ENCODE peak calls at places on chromosome 11, in four cellular contexts. W is MM.1S, I is trophoblast cell, R is IMR-90. V is an unnamed sample.

GRCh38 chr11:108593214-108593909 is at the start of gene EXPH5:
- DNase-seq in W (peak; percentile 99), I (peak; percentile 93), R (peak; percentile 26), V (peak; percentile 98)

GRCh38 chr11:35541621-35542375 is 16.4 kb upstream of the PAMR1 start:
- DNase-seq in W (no peak), I (peak; percentile 30), R (peak; percentile 93), V (no peak)

GRCh38 chr11:73311394-73311869 is 3.4 kb downstream of the ARHGEF17 start:
- DNase-seq in W (no peak), I (no peak), R (no peak), V (no peak)

GRCh38 chr11:110031171-110031570 is 62.0 kb upstream of the ZC3H12C start:
- DNase-seq in W (no peak), I (no peak), R (peak; percentile 10), V (no peak)

GRCh38 chr11:86043765-86044534 is 24.9 kb downstream of the PICALM start:
- DNase-seq in W (no peak), I (no peak), R (no peak), V (no peak)

GRCh38 chr11:119306373-119306890 is 10.5 kb downstream of the MCAM start:
- DNase-seq in W (no peak), I (no peak), R (peak; percentile 42), V (no peak)

GRCh38 chr11:27242591-27242990 is 120.4 kb downstream of the CCDC34 start:
- DNase-seq in W (peak; percentile 82), I (no peak), R (peak; percentile 46), V (peak; percentile 52)

GRCh38 chr11:110526323-110526722 is 96.6 kb downstream of the FDX1 start:
- DNase-seq in W (peak; percentile 59), I (no peak), R (no peak), V (peak; percentile 65)

GRCh38 chr11:46554205-46555162 is 39.3 kb downstream of the AMBRA1 start:
- DNase-seq in W (no peak), I (no peak), R (peak; percentile 80), V (peak; percentile 84)

GRCh38 chr11:64457416-64458010 is 98.6 kb downstream of the RPS6KA4 start:
- DNase-seq in W (no peak), I (no peak), R (no peak), V (no peak)

GRCh38 chr11:31218847-31219246 is 150.7 kb downstream of the DCDC1 start:
- DNase-seq in W (no peak), I (no peak), R (no peak), V (peak; percentile 73)

GRCh38 chr11:19817265-19817851 is 104.7 kb downstream of the NAV2 start:
- DNase-seq in W (no peak), I (no peak), R (no peak), V (no peak)

GRCh38 chr11:132972565-132972964 is 559.7 kb downstream of the OPCML start:
- DNase-seq in W (no peak), I (no peak), R (no peak), V (no peak)

GRCh38 chr11:45159781-45160365 is 13.4 kb downstream of the PRDM11 start:
- DNase-seq in W (no peak), I (no peak), R (no peak), V (no peak)

GRCh38 chr11:45162064-45162375 is 15.6 kb downstream of the PRDM11 start:
- DNase-seq in W (no peak), I (no peak), R (no peak), V (no peak)

GRCh38 chr11:45158891-45159605 is 12.6 kb downstream of the PRDM11 start:
- DNase-seq in W (no peak), I (no peak), R (no peak), V (no peak)

GRCh38 chr11:45162916-45163879 is 16.8 kb downstream of the PRDM11 start:
- DNase-seq in W (no peak), I (no peak), R (no peak), V (no peak)

GRCh38 chr11:45161252-45162063 is 15.0 kb downstream of the PRDM11 start:
- DNase-seq in W (no peak), I (no peak), R (no peak), V (no peak)
- H3K9ac ChIP-seq in W (no peak overlapping the region), I (no peak overlapping the region), R (no peak overlapping the region), V (no peak overlapping the region)

GRCh38 chr11:34335331-34335730 is 22.5 kb downstream of the ABTB2 start:
- DNase-seq in W (no peak), I (no peak), R (no peak), V (no peak)
- H3K4me3 ChIP-seq in W (no peak overlapping the region), I (no peak overlapping the region), R (no peak overlapping the region), V (no peak overlapping the region)

DNA sequence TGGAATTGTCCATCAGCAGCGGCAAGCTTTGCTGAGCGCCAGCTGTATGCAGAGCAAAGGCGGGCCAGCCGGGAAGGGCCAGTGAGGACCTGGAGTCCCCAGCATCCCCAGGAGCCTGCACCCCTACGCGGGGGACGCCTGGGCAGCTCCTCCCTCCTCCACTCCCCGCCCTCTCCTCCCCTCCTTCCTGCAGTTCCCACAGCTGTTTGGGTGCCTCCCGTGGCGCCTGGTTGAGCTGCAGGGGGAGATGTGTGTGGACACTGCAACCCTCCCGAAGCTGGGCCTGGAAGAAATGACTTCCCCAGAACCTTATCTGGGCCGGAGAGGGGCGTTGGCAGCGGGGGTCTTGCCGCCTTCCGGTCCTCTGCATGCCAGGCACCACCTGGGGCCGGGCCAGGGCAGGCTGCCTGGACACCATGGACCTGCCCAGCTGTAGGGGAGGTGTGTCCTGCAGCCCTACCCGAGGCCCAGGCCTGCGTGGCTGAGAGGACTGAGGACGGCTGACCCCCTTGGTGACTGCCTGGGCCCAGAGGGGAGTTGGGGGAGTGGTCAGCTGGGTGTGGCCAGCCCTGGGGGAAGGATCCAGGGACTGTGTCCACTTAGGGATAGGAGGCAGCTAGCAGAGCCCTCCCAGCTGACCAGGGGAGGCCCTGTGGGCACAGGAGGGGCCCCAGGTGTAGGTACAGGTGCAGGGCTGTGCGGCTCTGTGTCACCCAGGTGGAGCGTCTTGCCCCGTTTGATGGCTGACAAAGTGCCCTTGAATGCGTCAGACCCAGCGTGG is 16.8 kb upstream of the MUC6 start:
- DNase-seq in W (no peak), I (no peak), R (no peak), V (no peak)
- H3K9ac ChIP-seq in W (no peak overlapping the region), I (no peak overlapping the region), R (no peak overlapping the region), V (no peak overlapping the region)

DNA sequence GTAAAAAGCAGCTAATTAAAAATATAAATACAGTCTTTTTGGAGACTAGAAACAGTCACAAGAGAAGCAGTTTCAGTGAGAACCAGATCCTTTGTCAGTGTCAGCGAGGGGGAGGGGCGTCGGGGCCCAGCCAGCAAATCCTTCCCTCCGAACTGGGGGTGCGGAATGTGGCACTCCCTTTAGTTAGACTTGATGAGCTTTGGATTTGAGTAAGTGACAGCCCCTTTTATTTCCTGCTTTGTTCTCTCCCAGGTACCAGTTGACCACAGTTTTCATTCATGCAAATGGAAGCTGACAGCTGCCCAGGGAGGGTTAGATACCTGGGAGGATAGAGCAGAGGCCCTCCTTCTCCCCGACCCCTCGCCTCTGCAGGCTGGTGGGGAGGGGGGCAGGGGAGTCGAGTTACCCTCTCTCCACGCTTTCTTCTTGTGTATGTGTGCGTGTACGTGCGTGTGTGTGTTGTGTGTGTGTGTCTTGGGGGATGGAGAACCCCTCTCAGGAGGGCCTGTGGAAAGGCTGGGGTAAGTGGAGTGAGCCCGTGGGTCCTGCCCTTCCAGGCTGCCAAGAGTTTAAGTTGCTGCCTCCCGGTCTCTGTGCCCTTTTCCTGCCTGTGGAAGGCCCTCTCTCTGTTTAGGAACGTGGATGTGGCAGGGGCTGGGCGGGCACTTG is 38.3 kb downstream of the PTPRJ start:
- DNase-seq in W (no peak), I (no peak), R (no peak), V (no peak)
- H3K4me3 ChIP-seq in W (no peak overlapping the region), I (no peak overlapping the region), R (no peak overlapping the region), V (no peak overlapping the region)

DNA sequence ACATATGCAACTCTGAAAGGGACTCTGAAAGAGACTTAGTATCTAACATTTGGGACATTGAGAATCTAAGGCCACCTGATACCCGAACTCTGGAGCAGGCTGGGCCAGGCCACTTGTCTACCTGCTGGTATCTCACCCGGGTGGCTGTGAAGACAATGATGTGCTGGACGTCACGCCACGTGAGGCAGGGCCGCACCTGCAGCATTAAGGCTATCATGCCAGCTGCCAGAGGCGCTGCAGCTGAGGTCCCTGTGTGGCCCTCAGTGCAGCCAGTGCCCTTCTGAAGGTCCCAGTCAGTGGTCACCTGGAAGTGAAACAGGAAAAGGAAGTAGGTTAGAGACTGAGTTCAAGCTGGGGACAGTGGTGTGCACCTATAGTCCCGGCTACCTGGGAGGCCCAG is 12.4 kb downstream of the PCSK7 start:
- DNase-seq in W (no peak), I (no peak), R (no peak), V (no peak)
- H3K9ac ChIP-seq in W (no peak overlapping the region), I (no peak overlapping the region), R (no peak overlapping the region), V (no peak overlapping the region)

GRCh38 chr11:61514050-61514917 is 5.7 kb downstream of the LRRC10B start:
- DNase-seq in W (no peak), I (peak; percentile 18), R (no peak), V (peak; percentile 12)

GRCh38 chr11:61511383-61511782 is 2.8 kb downstream of the LRRC10B start:
- DNase-seq in W (no peak), I (no peak), R (no peak), V (no peak)

GRCh38 chr11:61510980-61511373 is 2.4 kb downstream of the LRRC10B start:
- DNase-seq in W (no peak), I (no peak), R (no peak), V (no peak)

GRCh38 chr11:61513143-61513740 is 4.7 kb downstream of the LRRC10B start:
- DNase-seq in W (no peak), I (peak; percentile 93), R (no peak), V (no peak)

DNA sequence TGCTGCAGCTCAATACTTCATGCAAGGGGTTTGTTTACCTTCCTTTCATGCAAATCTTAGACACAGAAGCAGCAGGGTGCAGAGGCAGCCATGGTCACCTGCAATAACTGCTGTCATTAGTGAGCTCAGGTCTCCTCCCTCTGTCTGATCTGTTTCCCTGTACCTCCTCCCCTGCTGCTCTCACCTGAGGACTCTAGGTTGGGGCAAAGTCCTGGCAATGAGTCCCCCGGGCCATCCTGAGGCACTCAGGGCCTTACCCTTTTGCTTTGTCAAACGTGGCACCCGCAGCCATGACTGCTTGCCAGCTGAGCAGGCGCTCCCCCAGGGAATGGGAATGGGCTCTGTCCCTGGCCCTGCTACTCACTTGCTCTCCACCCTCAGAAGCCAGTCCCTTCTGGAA is 3.9 kb downstream of the LRRC10B start:
- DNase-seq in W (no peak), I (no peak), R (no peak), V (no peak)
- H3K4me3 ChIP-seq in W (no peak overlapping the region), I (no peak overlapping the region), R (no peak overlapping the region), V (no peak overlapping the region)

GRCh38 chr11:61757213-61757862 is 4.9 kb downstream of the MYRF start:
- DNase-seq in W (no peak), I (no peak), R (no peak), V (no peak)
- H3K9ac ChIP-seq in W (no peak overlapping the region), I (no peak overlapping the region), R (no peak overlapping the region), V (no peak overlapping the region)

GRCh38 chr11:16771350-16772140 is 33.1 kb downstream of the C11orf58 start:
- DNase-seq in W (peak; percentile 61), I (no peak), R (no peak), V (no peak)

GRCh38 chr11:16773981-16774710 is 35.7 kb downstream of the C11orf58 start:
- DNase-seq in W (no peak), I (no peak), R (no peak), V (no peak)

GRCh38 chr11:16770016-16770415 is 31.6 kb downstream of the C11orf58 start:
- DNase-seq in W (no peak), I (no peak), R (no peak), V (no peak)

GRCh38 chr11:16769386-16769785 is 30.9 kb downstream of the C11orf58 start:
- DNase-seq in W (no peak), I (no peak), R (no peak), V (no peak)

GRCh38 chr11:16772141-16772512 is 33.7 kb downstream of the C11orf58 start:
- DNase-seq in W (no peak), I (no peak), R (no peak), V (no peak)
- H3K4me3 ChIP-seq in W (no peak overlapping the region), I (no peak overlapping the region), R (no peak overlapping the region), V (no peak overlapping the region)

V was measured in mammary epithelial cell.